ENCODE peak calls at places on chromosomes 16 and 17, in ten cellular contexts. J is stimulated activated CD8-positive, alpha-beta memory T cell treated with anti-CD3 and anti-CD28 coated beads, Interleukin-15, amount 100 ng/mL, for 1 hour; D is ELR; M is transverse colon; X is suprapubic skin; H is heart right ventricle; N is left colon; K is EL; F is lung; V is stimulated activated CD4-positive, alpha-beta T cell treated with anti-CD3 and anti-CD28 coated beads, Interleukin-1b, Interleukin-23, amount 100 ng/mL, for 1 hour. I is an unnamed sample.

GRCh38 chr16:57530104-57530522 is 6.3 kb downstream of the CCDC102A start:
- DNase-seq in D (peak), K (peak), M (peak), J (peak), H (no peak), X (peak), N (peak), V (peak), F (no peak), I (peak)

GRCh38 chr16:82935781-82936180 is 309.0 kb downstream of the CDH13 start:
- DNase-seq in X (no peak), D (no peak), J (no peak), K (no peak), V (no peak), N (no peak), F (no peak), M (no peak), H (no peak), I (no peak)

GRCh38 chr17:61806081-61806828 is 57.1 kb downstream of the BRIP1 start:
- DNase-seq in N (no peak), M (no peak), X (no peak), K (peak), J (no peak), F (no peak), D (no peak), H (no peak), V (no peak), I (no peak)

GRCh38 chr16:23137818-23138217 is 11.4 kb downstream of the USP31 start:
- DNase-seq in X (no peak), H (no peak), M (no peak), K (no peak), V (no peak), F (no peak), J (no peak), N (no peak), D (no peak), I (no peak)

GRCh38 chr16:74753180-74753579 is 21.4 kb downstream of the FA2H start:
- DNase-seq in X (no peak), K (no peak), F (no peak), H (no peak), M (no peak), J (no peak), N (no peak), D (no peak), V (no peak), I (no peak)

GRCh38 chr17:79844869-79845600 is 5.8 kb upstream of the CBX4 start:
- DNase-seq in H (peak), D (peak), F (no peak), X (no peak), V (no peak), M (peak), K (peak), N (peak), J (no peak), I (peak)

GRCh38 chr16:13863075-13863765 is 56.7 kb upstream of the ERCC4 start:
- DNase-seq in X (no peak), H (no peak), M (no peak), V (no peak), F (no peak), D (peak), J (no peak), N (no peak), K (peak), I (no peak)

GRCh38 chr17:51245535-51245934 is 14.3 kb downstream of the MBTD1 start:
- DNase-seq in D (no peak), F (no peak), M (no peak), N (no peak), H (no peak), V (no peak), X (no peak), J (no peak), K (peak), I (no peak)

GRCh38 chr17:80034977-80035686 is 540 bp downstream of the TBC1D16 start:
- DNase-seq in N (peak), V (no peak), M (peak), X (no peak), D (peak), F (no peak), H (peak), K (peak), J (peak), I (peak)

GRCh38 chr16:86306046-86306644 is 204.2 kb upstream of the FOXF1 start:
- DNase-seq in X (no peak), V (no peak), D (no peak), F (no peak), M (no peak), J (no peak), N (no peak), K (no peak), H (no peak), I (no peak)

GRCh38 chr16:85720319-85720637 is 30.6 kb downstream of the C16orf74 start:
- DNase-seq in H (no peak), X (no peak), D (peak), V (no peak), K (peak), F (no peak), N (peak), M (peak), J (no peak), I (no peak)

GRCh38 chr17:49552070-49552751 is 23.5 kb upstream of the NXPH3 start:
- DNase-seq in J (no peak), H (no peak), D (peak), V (no peak), F (no peak), M (no peak), N (no peak), X (peak), K (peak), I (no peak)

GRCh38 chr17:13346996-13347762 is 254.6 kb downstream of the HS3ST3A1 start:
- DNase-seq in F (no peak), D (peak), K (peak), V (no peak), H (no peak), J (no peak), M (no peak), N (no peak), X (no peak), I (peak)

GRCh38 chr16:67807148-67807682 is 526 bp downstream of the TSNAXIP1 start:
- DNase-seq in K (no peak), H (no peak), M (no peak), V (no peak), F (no peak), N (no peak), D (no peak), X (no peak), J (no peak), I (no peak)

GRCh38 chr17:49482144-49482817 is 12.8 kb upstream of the NGFR start:
- DNase-seq in J (no peak), K (no peak), X (no peak), M (no peak), H (no peak), V (no peak), D (peak), N (no peak), F (no peak), I (peak)

GRCh38 chr16:14531101-14531500 is 99.0 kb downstream of the PARN start:
- DNase-seq in K (no peak), H (no peak), M (no peak), V (no peak), X (no peak), D (no peak), N (no peak), J (no peak), F (no peak), I (no peak)

GRCh38 chr16:12901597-12902436 is at the start of gene SHISA9:
- DNase-seq in K (peak), H (no peak), X (no peak), V (no peak), J (no peak), D (no peak), M (no peak), F (no peak), N (no peak), I (no peak)

GRCh38 chr17:933168-934083 is 46.1 kb downstream of the NXN start:
- DNase-seq in D (peak), K (peak), X (no peak), H (no peak), J (no peak), V (no peak), M (no peak), F (peak), N (no peak), I (peak)

GRCh38 chr16:69049146-69049545 is 56.3 kb upstream of the HAS3 start:
- DNase-seq in H (no peak), X (no peak), D (peak), M (no peak), K (peak), F (no peak), J (no peak), V (no peak), N (no peak), I (peak)

GRCh38 chr16:25925466-25925865 is 233.7 kb downstream of the HS3ST4 start:
- DNase-seq in M (no peak), J (no peak), F (no peak), V (no peak), K (no peak), N (no peak), D (no peak), H (no peak), X (no peak), I (no peak)

GRCh38 chr16:68920349-68920748 is 77.0 kb downstream of the TANGO6 start:
- DNase-seq in V (no peak), K (no peak), M (no peak), X (no peak), F (no peak), J (no peak), D (no peak), H (no peak), N (no peak), I (no peak)

GRCh38 chr17:34672176-34672785 is 92.9 kb downstream of the TMEM132E start:
- DNase-seq in D (no peak), F (no peak), V (no peak), M (no peak), H (no peak), N (no peak), X (no peak), K (no peak), J (no peak), I (no peak)

GRCh38 chr17:75872434-75873351 is 5.7 kb downstream of the TRIM47 start:
- DNase-seq in X (peak), K (peak), J (no peak), N (peak), D (peak), M (peak), F (peak), V (no peak), H (peak), I (peak)

GRCh38 chr17:72123496-72123963 is 2.7 kb downstream of the SOX9 start:
- DNase-seq in J (no peak), V (no peak), F (no peak), D (no peak), N (no peak), K (no peak), M (no peak), X (no peak), H (peak), I (no peak)

GRCh38 chr16:48330133-48330846 is 54.9 kb downstream of the SIAH1 start:
- DNase-seq in N (no peak), H (no peak), D (no peak), J (no peak), K (no peak), F (no peak), V (no peak), M (no peak), X (no peak), I (peak)

GRCh38 chr17:65401581-65401980 is 159.9 kb downstream of the AXIN2 start:
- DNase-seq in V (no peak), F (no peak), H (no peak), J (no peak), M (no peak), N (no peak), X (no peak), K (no peak), D (peak), I (no peak)

GRCh38 chr16:3879258-3879886 is 1.1 kb downstream of the CREBBP start:
- DNase-seq in V (no peak), H (peak), N (peak), J (no peak), F (no peak), D (peak), M (peak), K (no peak), X (peak), I (peak)

GRCh38 chr17:3030096-3030495 is 33.3 kb downstream of the OR1D5 start:
- DNase-seq in H (no peak), K (peak), V (no peak), M (no peak), X (no peak), F (no peak), D (peak), J (no peak), N (no peak), I (peak)

GRCh38 chr16:66741131-66741900 is 10.1 kb downstream of the DYNC1LI2 start:
- DNase-seq in M (peak), K (peak), V (no peak), F (peak), H (peak), X (peak), D (peak), N (peak), J (no peak), I (peak)

GRCh38 chr16:89686520-89687091 is at the start of gene CDK10:
- DNase-seq in V (peak), K (peak), H (peak), N (peak), F (peak), X (peak), J (peak), M (peak), D (peak), I (peak)

GRCh38 chr17:76161113-76161512 is 20.1 kb upstream of the FOXJ1 start:
- DNase-seq in K (no peak), M (no peak), F (no peak), D (no peak), X (no peak), J (no peak), N (no peak), H (no peak), V (no peak), I (no peak)

GRCh38 chr17:3659541-3660111 is 8.8 kb downstream of the TAX1BP3 start:
- DNase-seq in M (peak), F (peak), N (peak), D (peak), V (no peak), X (peak), H (peak), J (no peak), K (peak), I (peak)

GRCh38 chr17:49213399-49213798 is 2.9 kb downstream of the ABI3 start:
- DNase-seq in K (no peak), M (no peak), X (no peak), D (no peak), V (no peak), J (no peak), N (no peak), F (no peak), H (no peak), I (no peak)

GRCh38 chr17:4858880-4859260 is 25.7 kb downstream of the MINK1 start:
- DNase-seq in F (no peak), X (peak), N (peak), V (no peak), D (peak), J (no peak), H (peak), M (peak), K (peak), I (peak)

GRCh38 chr17:41347872-41348760 is 2.5 kb downstream of the KRT33A start:
- DNase-seq in F (no peak), V (no peak), N (no peak), K (no peak), X (no peak), H (no peak), M (no peak), D (no peak), J (no peak), I (no peak)

GRCh38 chr17:47741109-47741792 is 8.2 kb downstream of the TBX21 start:
- DNase-seq in M (no peak), V (no peak), F (peak), K (no peak), N (no peak), D (no peak), J (no peak), H (no peak), X (peak), I (no peak)

GRCh38 chr17:70353408-70354092 is 184.2 kb downstream of the KCNJ2 start:
- DNase-seq in H (no peak), D (no peak), V (no peak), X (no peak), J (no peak), F (no peak), N (no peak), K (no peak), M (no peak), I (no peak)

GRCh38 chr17:44022246-44022645 is 7.5 kb upstream of the TMEM101 start:
- DNase-seq in K (no peak), V (no peak), M (no peak), F (no peak), J (no peak), X (no peak), D (no peak), N (no peak), H (no peak), I (no peak)